ENCODE peak calls at places on chromosomes 1 and 21, in nine cellular contexts. One of them, this sample, is unnamed.

GRCh38 chr1:221439008-221439733 is 302.7 kb downstream of the DUSP10 start:
- DNase-seq in T-helper 2 cell: no peak
- DNase-seq in CD8-positive, alpha-beta T cell: no peak
- DNase-seq in KBM-7: no peak
- DNase-seq in germinal center: no peak
- DNase-seq in AG09319: no peak
- DNase-seq in lung microvascular endothelial cell: peak; percentile 88
- DNase-seq in CD4-positive, CD25-positive, alpha-beta regulatory T cell: peak; percentile 21
- DNase-seq in stimulated activated CD4-positive, alpha-beta T cell treated with anti-CD3 and anti-CD28 coated beads, Interleukin-4, amount 100 ng/mL, for 24 hours: peak; percentile 78
- DNase-seq in this sample: peak; percentile 13

GRCh38 chr21:46203203-46203600 is 18.9 kb upstream of the SPATC1L start:
- DNase-seq in T-helper 2 cell: no peak
- DNase-seq in CD8-positive, alpha-beta T cell: no peak
- DNase-seq in KBM-7: no peak
- DNase-seq in germinal center: no peak
- DNase-seq in AG09319: no peak
- DNase-seq in lung microvascular endothelial cell: no peak
- DNase-seq in CD4-positive, CD25-positive, alpha-beta regulatory T cell: no peak
- DNase-seq in stimulated activated CD4-positive, alpha-beta T cell treated with anti-CD3 and anti-CD28 coated beads, Interleukin-4, amount 100 ng/mL, for 24 hours: no peak
- DNase-seq in this sample: no peak

GRCh38 chr1:112298558-112298957 is 97.5 kb upstream of the CTTNBP2NL start:
- DNase-seq in T-helper 2 cell: no peak
- DNase-seq in CD8-positive, alpha-beta T cell: no peak
- DNase-seq in KBM-7: peak; percentile 68
- DNase-seq in germinal center: peak; percentile 31
- DNase-seq in AG09319: peak; percentile 19
- DNase-seq in lung microvascular endothelial cell: peak; percentile 67
- DNase-seq in CD4-positive, CD25-positive, alpha-beta regulatory T cell: no peak
- DNase-seq in stimulated activated CD4-positive, alpha-beta T cell treated with anti-CD3 and anti-CD28 coated beads, Interleukin-4, amount 100 ng/mL, for 24 hours: peak; percentile 6
- DNase-seq in this sample: no peak

GRCh38 chr1:174766727-174767126 is 233.0 kb upstream of the CACYBP start:
- DNase-seq in T-helper 2 cell: no peak
- DNase-seq in CD8-positive, alpha-beta T cell: no peak
- DNase-seq in KBM-7: no peak
- DNase-seq in germinal center: no peak
- DNase-seq in AG09319: no peak
- DNase-seq in lung microvascular endothelial cell: no peak
- DNase-seq in CD4-positive, CD25-positive, alpha-beta regulatory T cell: no peak
- DNase-seq in stimulated activated CD4-positive, alpha-beta T cell treated with anti-CD3 and anti-CD28 coated beads, Interleukin-4, amount 100 ng/mL, for 24 hours: no peak
- DNase-seq in this sample: no peak

GRCh38 chr1:154788886-154789285 is 81.2 kb downstream of the KCNN3 start:
- DNase-seq in T-helper 2 cell: no peak
- DNase-seq in CD8-positive, alpha-beta T cell: no peak
- DNase-seq in KBM-7: no peak
- DNase-seq in germinal center: no peak
- DNase-seq in AG09319: no peak
- DNase-seq in lung microvascular endothelial cell: no peak
- DNase-seq in CD4-positive, CD25-positive, alpha-beta regulatory T cell: no peak
- DNase-seq in stimulated activated CD4-positive, alpha-beta T cell treated with anti-CD3 and anti-CD28 coated beads, Interleukin-4, amount 100 ng/mL, for 24 hours: no peak
- DNase-seq in this sample: no peak

GRCh38 chr1:21153336-21153735 is 23.4 kb downstream of the EIF4G3 start:
- DNase-seq in T-helper 2 cell: no peak
- DNase-seq in CD8-positive, alpha-beta T cell: no peak
- DNase-seq in KBM-7: no peak
- DNase-seq in germinal center: no peak
- DNase-seq in AG09319: no peak
- DNase-seq in lung microvascular endothelial cell: no peak
- DNase-seq in CD4-positive, CD25-positive, alpha-beta regulatory T cell: no peak
- DNase-seq in stimulated activated CD4-positive, alpha-beta T cell treated with anti-CD3 and anti-CD28 coated beads, Interleukin-4, amount 100 ng/mL, for 24 hours: no peak
- DNase-seq in this sample: no peak

GRCh38 chr1:10862743-10863335 is 66.4 kb upstream of the CASZ1 start:
- DNase-seq in T-helper 2 cell: no peak
- DNase-seq in CD8-positive, alpha-beta T cell: no peak
- DNase-seq in KBM-7: no peak
- DNase-seq in germinal center: no peak
- DNase-seq in AG09319: no peak
- DNase-seq in lung microvascular endothelial cell: no peak
- DNase-seq in CD4-positive, CD25-positive, alpha-beta regulatory T cell: no peak
- DNase-seq in stimulated activated CD4-positive, alpha-beta T cell treated with anti-CD3 and anti-CD28 coated beads, Interleukin-4, amount 100 ng/mL, for 24 hours: no peak
- DNase-seq in this sample: no peak

GRCh38 chr1:26862781-26863676 is at the start of gene SFN:
- DNase-seq in T-helper 2 cell: no peak
- DNase-seq in CD8-positive, alpha-beta T cell: no peak
- DNase-seq in KBM-7: peak; percentile 50
- DNase-seq in germinal center: peak; percentile 54
- DNase-seq in AG09319: no peak
- DNase-seq in lung microvascular endothelial cell: no peak
- DNase-seq in CD4-positive, CD25-positive, alpha-beta regulatory T cell: peak; percentile 19
- DNase-seq in stimulated activated CD4-positive, alpha-beta T cell treated with anti-CD3 and anti-CD28 coated beads, Interleukin-4, amount 100 ng/mL, for 24 hours: peak; percentile 42
- DNase-seq in this sample: peak; percentile 31

GRCh38 chr1:115507916-115508315 is 133.9 kb upstream of the VANGL1 start:
- DNase-seq in T-helper 2 cell: no peak
- DNase-seq in CD8-positive, alpha-beta T cell: no peak
- DNase-seq in KBM-7: no peak
- DNase-seq in germinal center: no peak
- DNase-seq in AG09319: no peak
- DNase-seq in lung microvascular endothelial cell: no peak
- DNase-seq in CD4-positive, CD25-positive, alpha-beta regulatory T cell: no peak
- DNase-seq in stimulated activated CD4-positive, alpha-beta T cell treated with anti-CD3 and anti-CD28 coated beads, Interleukin-4, amount 100 ng/mL, for 24 hours: no peak
- DNase-seq in this sample: no peak

GRCh38 chr1:235246022-235246948 is 81.7 kb downstream of the ARID4B start:
- DNase-seq in T-helper 2 cell: no peak
- DNase-seq in CD8-positive, alpha-beta T cell: no peak
- DNase-seq in KBM-7: peak; percentile 49
- DNase-seq in germinal center: no peak
- DNase-seq in AG09319: no peak
- DNase-seq in lung microvascular endothelial cell: peak; percentile 36
- DNase-seq in CD4-positive, CD25-positive, alpha-beta regulatory T cell: no peak
- DNase-seq in stimulated activated CD4-positive, alpha-beta T cell treated with anti-CD3 and anti-CD28 coated beads, Interleukin-4, amount 100 ng/mL, for 24 hours: no peak
- DNase-seq in this sample: no peak

GRCh38 chr1:213484333-213484732 is 433.3 kb downstream of the RPS6KC1 start:
- DNase-seq in T-helper 2 cell: no peak
- DNase-seq in CD8-positive, alpha-beta T cell: no peak
- DNase-seq in KBM-7: no peak
- DNase-seq in germinal center: no peak
- DNase-seq in AG09319: no peak
- DNase-seq in lung microvascular endothelial cell: no peak
- DNase-seq in CD4-positive, CD25-positive, alpha-beta regulatory T cell: no peak
- DNase-seq in stimulated activated CD4-positive, alpha-beta T cell treated with anti-CD3 and anti-CD28 coated beads, Interleukin-4, amount 100 ng/mL, for 24 hours: no peak
- DNase-seq in this sample: no peak

GRCh38 chr1:25197235-25197930 is 34.9 kb downstream of the SYF2 start:
- DNase-seq in T-helper 2 cell: no peak
- DNase-seq in CD8-positive, alpha-beta T cell: no peak
- DNase-seq in KBM-7: no peak
- DNase-seq in germinal center: no peak
- DNase-seq in AG09319: no peak
- DNase-seq in lung microvascular endothelial cell: no peak
- DNase-seq in CD4-positive, CD25-positive, alpha-beta regulatory T cell: no peak
- DNase-seq in stimulated activated CD4-positive, alpha-beta T cell treated with anti-CD3 and anti-CD28 coated beads, Interleukin-4, amount 100 ng/mL, for 24 hours: no peak
- DNase-seq in this sample: no peak

GRCh38 chr1:23166854-23167253 is 1.8 kb downstream of the LUZP1 start:
- DNase-seq in T-helper 2 cell: no peak
- DNase-seq in CD8-positive, alpha-beta T cell: no peak
- DNase-seq in KBM-7: no peak
- DNase-seq in germinal center: no peak
- DNase-seq in AG09319: no peak
- DNase-seq in lung microvascular endothelial cell: no peak
- DNase-seq in CD4-positive, CD25-positive, alpha-beta regulatory T cell: no peak
- DNase-seq in stimulated activated CD4-positive, alpha-beta T cell treated with anti-CD3 and anti-CD28 coated beads, Interleukin-4, amount 100 ng/mL, for 24 hours: no peak
- DNase-seq in this sample: no peak

GRCh38 chr1:15100369-15101111 is 53.0 kb upstream of the TMEM51 start:
- DNase-seq in T-helper 2 cell: no peak
- DNase-seq in CD8-positive, alpha-beta T cell: peak; percentile 19
- DNase-seq in KBM-7: peak; percentile 63
- DNase-seq in germinal center: peak; percentile 61
- DNase-seq in AG09319: no peak
- DNase-seq in lung microvascular endothelial cell: peak; percentile 73
- DNase-seq in CD4-positive, CD25-positive, alpha-beta regulatory T cell: peak; percentile 9
- DNase-seq in stimulated activated CD4-positive, alpha-beta T cell treated with anti-CD3 and anti-CD28 coated beads, Interleukin-4, amount 100 ng/mL, for 24 hours: peak; percentile 39
- DNase-seq in this sample: peak; percentile 16

This sample was measured in T-helper 1 cell.